ENCODE peak calls at places on chromosomes 5 and 9, in four cellular contexts. U is body of pancreas, O is A549, J is thyroid gland. M is an unnamed sample. For H3K4me1, the result is how much of the 10 kb centered on the place peaks cover.

GRCh38 chr5:11239261-11239660 is 478.2 kb upstream of the DAP start:
- DNase-seq in U (no peak), O (no peak), J (no peak), M (no peak)

GRCh38 chr5:96873469-96873868 is 2.8 kb upstream of the ERAP2 start:
- DNase-seq in U (no peak), O (no peak), J (no peak), M (no peak)

GRCh38 chr9:83013261-83013610 is 49.7 kb downstream of the RASEF start:
- DNase-seq in U (no peak), O (peak), J (no peak), M (no peak)

GRCh38 chr5:74630387-74631087 is 10.0 kb downstream of the ENC1 start:
- DNase-seq in U (no peak), O (peak), J (peak), M (no peak)

GRCh38 chr5:123422433-123423277 is 548 bp downstream of the CEP120 start:
- DNase-seq in U (peak), O (peak), J (no peak), M (peak)

GRCh38 chr9:1726993-1727759 is 288.0 kb upstream of the SMARCA2 start:
- DNase-seq in U (no peak), O (no peak), J (no peak), M (no peak)

GRCh38 chr9:126049896-126050604 is 276.6 kb upstream of the MVB12B start:
- DNase-seq in U (no peak), O (peak), J (no peak), M (no peak)

GRCh38 chr5:151243564-151243963 is 9.4 kb upstream of the GM2A start:
- DNase-seq in U (no peak), O (no peak), J (no peak), M (no peak)

GRCh38 chr5:59124983-59125960 is 542.4 kb downstream of the RAB3C start:
- DNase-seq in U (no peak), O (no peak), J (peak), M (no peak)

GRCh38 chr9:134522976-134523375 is 118.6 kb upstream of the COL5A1 start:
- DNase-seq in U (no peak), O (no peak), J (no peak), M (no peak)

GRCh38 chr5:137792291-137792690 is 38.1 kb upstream of the HNRNPA0 start:
- DNase-seq in U (no peak), O (no peak), J (no peak), M (no peak)

GRCh38 chr9:134811079-134811672 is 69.4 kb upstream of the FCN2 start:
- DNase-seq in U (no peak), O (no peak), J (no peak), M (no peak)

GRCh38 chr9:127767909-127768331 is 10.5 kb downstream of the SH2D3C start:
- DNase-seq in U (no peak), O (no peak), J (no peak), M (no peak)

GRCh38 chr5:93120771-93121170 is 460.2 kb downstream of the NR2F1-AS1 start:
- DNase-seq in U (no peak), O (no peak), J (no peak), M (no peak)

GRCh38 chr5:154723740-154724505 is 31.3 kb upstream of the LARP1 start:
- DNase-seq in U (no peak), O (no peak), J (no peak), M (no peak)

DNA sequence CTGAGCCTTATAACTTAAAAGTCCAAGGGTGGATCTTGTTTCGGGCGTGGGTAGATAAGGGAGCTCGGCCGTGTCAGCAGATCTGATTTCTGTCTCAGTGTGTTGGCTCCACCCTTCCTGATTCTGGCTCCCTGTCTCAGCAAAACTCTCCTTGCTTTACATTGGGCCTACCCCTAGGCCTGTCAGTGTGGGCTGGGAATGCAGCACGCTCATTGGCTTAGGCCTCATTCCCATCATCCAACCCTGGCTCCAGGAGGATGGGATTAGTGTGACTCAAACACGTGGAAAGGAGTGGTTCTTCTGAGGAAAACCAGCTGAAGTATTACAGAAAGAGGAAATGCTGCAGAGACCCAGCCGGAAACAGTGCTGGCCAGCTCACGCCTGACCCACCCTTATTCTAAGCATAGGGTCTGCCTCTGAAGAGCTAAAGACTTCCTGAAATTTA is 59.9 kb downstream of the ZFAND5 start:
- DNase-seq in U (peak), O (peak), J (peak), M (peak)
- TF ChIP-seq POLR2A in U (peak), O (peak), J (peak), M (no peak)

GRCh38 chr5:172769324-172769597 is 1.7 kb downstream of the DUSP1 start:
- DNase-seq in U (no peak), O (no peak), J (no peak), M (no peak)

GRCh38 chr5:172770675-172771438 is at the start of gene DUSP1:
- DNase-seq in U (peak), O (peak), J (peak), M (peak)

GRCh38 chr5:172768573-172769323 is 2.2 kb downstream of the DUSP1 start:
- DNase-seq in U (peak), O (no peak), J (peak), M (no peak)

GRCh38 chr5:172770374-172770674 is 671 bp downstream of the DUSP1 start:
- DNase-seq in U (no peak), O (no peak), J (no peak), M (peak)

DNA sequence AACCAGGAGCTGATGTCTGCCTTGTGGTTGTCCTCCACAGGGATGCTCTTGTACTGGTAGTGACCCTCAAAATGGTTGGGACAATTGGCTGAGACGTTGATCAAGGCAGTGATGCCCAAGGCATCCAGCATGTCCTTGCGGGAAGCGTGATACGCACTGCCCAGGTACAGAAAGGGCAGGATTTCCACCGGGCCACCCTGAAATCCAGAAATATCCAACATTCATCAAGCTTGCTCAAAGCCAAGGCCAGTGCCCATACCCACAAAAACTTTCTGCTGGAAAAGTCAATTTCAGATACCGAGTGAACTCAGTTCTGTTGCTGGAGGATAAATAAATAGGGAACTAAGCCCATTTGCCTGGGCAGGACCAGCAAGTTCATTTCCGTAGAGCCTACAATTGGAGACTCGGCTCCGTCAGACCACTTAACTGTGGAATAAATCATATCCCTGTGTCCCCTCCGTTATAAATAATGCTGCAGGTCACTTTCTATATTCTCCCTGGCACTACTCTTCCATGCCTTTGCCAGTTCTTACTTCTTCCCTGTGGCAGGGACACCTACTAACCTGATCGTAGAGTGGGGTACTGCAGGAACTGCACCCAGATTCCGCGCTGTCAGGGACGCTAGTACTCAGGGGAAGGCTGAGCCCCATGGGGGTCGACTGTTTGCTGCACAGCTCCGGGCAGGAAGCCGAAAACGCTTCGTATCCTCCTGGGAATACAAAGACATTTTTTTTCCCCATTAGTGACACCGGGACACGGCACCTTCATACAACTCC is 1.2 kb downstream of the DUSP1 start:
- DNase-seq in U (peak), O (no peak), J (no peak), M (peak)
- H3K4me1 ChIP-seq in U (half or more), O (under half), J (under half), M (under half)

GRCh38 chr5:179326176-179326997 is 18.9 kb downstream of the ADAMTS2 start:
- DNase-seq in U (peak), O (no peak), J (no peak), M (peak)
- H3K4me3 ChIP-seq in U (no peak), O (no peak), J (no peak), M (no peak)

GRCh38 chr9:107489687-107490605 is at the start of gene KLF4:
- DNase-seq in U (peak), O (peak), J (peak), M (peak)
- TF ChIP-seq POLR2A in U (peak), O (peak), J (peak), M (peak)

DNA sequence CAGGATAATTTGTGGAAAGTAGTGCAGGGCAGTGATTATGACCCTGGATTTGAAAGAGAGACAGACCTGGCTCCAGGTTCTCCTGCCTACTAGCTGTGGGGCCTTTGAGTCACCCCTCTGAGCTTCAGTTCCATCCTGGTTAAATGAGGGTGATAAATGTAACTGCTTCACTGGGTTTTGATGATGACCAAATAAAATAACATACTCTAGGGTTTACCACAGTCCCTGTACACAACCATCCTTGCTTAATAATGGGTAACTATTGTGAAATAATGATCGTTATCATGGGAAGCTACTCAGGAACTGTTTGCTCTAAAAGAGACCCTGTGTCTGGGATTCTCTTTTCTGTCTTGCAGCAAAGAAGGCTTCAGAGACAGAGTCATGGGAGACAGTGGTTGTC is 23.7 kb downstream of the AKNA start:
- DNase-seq in U (no peak), O (no peak), J (no peak), M (no peak)
- H3K4me1 ChIP-seq in U (under half), O (under half), J (under half), M (under half)